ENCODE peak calls at places on chromosomes 5 and 9, in five cellular contexts. One of them, this sample, is unnamed.

GRCh38 chr5:108749130-108749861 is 1.6 kb downstream of the FER start:
- DNase-seq in lung: no peak
- DNase-seq in pancreas: no peak
- DNase-seq in suprapubic skin: no peak
- DNase-seq in GM12865: peak; percentile 41
- DNase-seq in this sample: no peak

GRCh38 chr5:40124367-40124766 is 555.3 kb upstream of the PTGER4 start:
- DNase-seq in lung: no peak
- DNase-seq in pancreas: no peak
- DNase-seq in suprapubic skin: no peak
- DNase-seq in GM12865: no peak
- DNase-seq in this sample: no peak

GRCh38 chr9:80787636-80788035 is 901.7 kb downstream of the TLE1 start:
- DNase-seq in lung: no peak
- DNase-seq in pancreas: no peak
- DNase-seq in suprapubic skin: no peak
- DNase-seq in GM12865: no peak
- DNase-seq in this sample: no peak

GRCh38 chr9:137369911-137370630 is 52.9 kb downstream of the EXD3 start:
- DNase-seq in lung: no peak
- DNase-seq in pancreas: no peak
- DNase-seq in suprapubic skin: peak; percentile 44
- DNase-seq in GM12865: no peak
- DNase-seq in this sample: no peak

GRCh38 chr5:159878988-159879471 is 37.3 kb upstream of the ADRA1B start:
- DNase-seq in lung: peak; percentile 59
- DNase-seq in pancreas: no peak
- DNase-seq in suprapubic skin: peak; percentile 83
- DNase-seq in GM12865: no peak
- DNase-seq in this sample: no peak

GRCh38 chr5:121158433-121158832 is 693.2 kb upstream of the FTMT start:
- DNase-seq in lung: no peak
- DNase-seq in pancreas: no peak
- DNase-seq in suprapubic skin: no peak
- DNase-seq in GM12865: no peak
- DNase-seq in this sample: no peak

GRCh38 chr5:10387690-10388089 is 34.2 kb downstream of the MARCHF6 start:
- DNase-seq in lung: no peak
- DNase-seq in pancreas: no peak
- DNase-seq in suprapubic skin: no peak
- DNase-seq in GM12865: no peak
- DNase-seq in this sample: no peak

GRCh38 chr9:129340427-129341196 is 162.6 kb upstream of the IER5L start:
- DNase-seq in lung: no peak
- DNase-seq in pancreas: no peak
- DNase-seq in suprapubic skin: no peak
- DNase-seq in GM12865: no peak
- DNase-seq in this sample: no peak

GRCh38 chr5:14414615-14415515 is 166.7 kb upstream of the OTULINL start:
- DNase-seq in lung: no peak
- DNase-seq in pancreas: no peak
- DNase-seq in suprapubic skin: no peak
- DNase-seq in GM12865: peak; percentile 84
- DNase-seq in this sample: no peak

GRCh38 chr9:137429546-137429890 is 6.3 kb downstream of the NOXA1 start:
- DNase-seq in lung: no peak
- DNase-seq in pancreas: no peak
- DNase-seq in suprapubic skin: peak; percentile 60
- DNase-seq in GM12865: no peak
- DNase-seq in this sample: no peak

GRCh38 chr9:96513622-96514021 is 63.7 kb downstream of the HABP4 start:
- DNase-seq in lung: no peak
- DNase-seq in pancreas: no peak
- DNase-seq in suprapubic skin: no peak
- DNase-seq in GM12865: no peak
- DNase-seq in this sample: no peak

GRCh38 chr5:56740000-56740399 is 75.3 kb upstream of the MAP3K1 start:
- DNase-seq in lung: no peak
- DNase-seq in pancreas: no peak
- DNase-seq in suprapubic skin: no peak
- DNase-seq in GM12865: no peak
- DNase-seq in this sample: no peak

GRCh38 chr9:101421653-101422065 is 13.9 kb downstream of the ALDOB start:
- DNase-seq in lung: peak; percentile 34
- DNase-seq in pancreas: peak; percentile 65
- DNase-seq in suprapubic skin: no peak
- DNase-seq in GM12865: no peak
- DNase-seq in this sample: no peak

GRCh38 chr9:95641591-95641990 is 124.8 kb upstream of the PTCH1 start:
- DNase-seq in lung: no peak
- DNase-seq in pancreas: no peak
- DNase-seq in suprapubic skin: no peak
- DNase-seq in GM12865: no peak
- DNase-seq in this sample: no peak

GRCh38 chr9:71655141-71655540 is 113.2 kb downstream of the CEMIP2 start:
- DNase-seq in lung: no peak
- DNase-seq in pancreas: no peak
- DNase-seq in suprapubic skin: no peak
- DNase-seq in GM12865: no peak
- DNase-seq in this sample: no peak

GRCh38 chr9:128723352-128723865 is 518 bp downstream of the ZDHHC12 start:
- DNase-seq in lung: no peak
- DNase-seq in pancreas: no peak
- DNase-seq in suprapubic skin: no peak
- DNase-seq in GM12865: no peak
- DNase-seq in this sample: peak; percentile 40

GRCh38 chr5:135192351-135192750 is 158.3 kb upstream of the PITX1 start:
- DNase-seq in lung: no peak
- DNase-seq in pancreas: no peak
- DNase-seq in suprapubic skin: no peak
- DNase-seq in GM12865: no peak
- DNase-seq in this sample: no peak

GRCh38 chr9:91516781-91517180 is 93.1 kb upstream of the NFIL3 start:
- DNase-seq in lung: no peak
- DNase-seq in pancreas: no peak
- DNase-seq in suprapubic skin: no peak
- DNase-seq in GM12865: no peak
- DNase-seq in this sample: no peak

GRCh38 chr9:132631280-132631679 is 38.5 kb downstream of the DDX31 start:
- DNase-seq in lung: no peak
- DNase-seq in pancreas: no peak
- DNase-seq in suprapubic skin: no peak
- DNase-seq in GM12865: no peak
- DNase-seq in this sample: no peak

GRCh38 chr9:130183133-130183762 is 11.0 kb downstream of the NCS1 start:
- DNase-seq in lung: no peak
- DNase-seq in pancreas: peak; percentile 57
- DNase-seq in suprapubic skin: no peak
- DNase-seq in GM12865: no peak
- DNase-seq in this sample: no peak

GRCh38 chr5:161804263-161804662 is 43.7 kb upstream of the GABRA1 start:
- DNase-seq in lung: no peak
- DNase-seq in pancreas: no peak
- DNase-seq in suprapubic skin: no peak
- DNase-seq in GM12865: no peak
- DNase-seq in this sample: no peak

GRCh38 chr5:90518666-90519065 is 10.7 kb downstream of the LYSMD3 start:
- DNase-seq in lung: no peak
- DNase-seq in pancreas: no peak
- DNase-seq in suprapubic skin: no peak
- DNase-seq in GM12865: no peak
- DNase-seq in this sample: no peak

GRCh38 chr5:141845371-141845821 is 32.8 kb downstream of the PCDH1 start:
- DNase-seq in lung: no peak
- DNase-seq in pancreas: no peak
- DNase-seq in suprapubic skin: no peak
- DNase-seq in GM12865: peak; percentile 13
- DNase-seq in this sample: no peak

GRCh38 chr5:110351451-110351850 is 375.0 kb downstream of the TMEM232 start:
- DNase-seq in lung: no peak
- DNase-seq in pancreas: no peak
- DNase-seq in suprapubic skin: no peak
- DNase-seq in GM12865: no peak
- DNase-seq in this sample: no peak

GRCh38 chr9:10876333-10876732 is 263.5 kb upstream of the PTPRD start:
- DNase-seq in lung: no peak
- DNase-seq in pancreas: no peak
- DNase-seq in suprapubic skin: no peak
- DNase-seq in GM12865: no peak
- DNase-seq in this sample: no peak

GRCh38 chr5:14668247-14668646 is 3.7 kb downstream of the OTULIN start:
- DNase-seq in lung: no peak
- DNase-seq in pancreas: no peak
- DNase-seq in suprapubic skin: no peak
- DNase-seq in GM12865: peak; percentile 76
- DNase-seq in this sample: no peak

GRCh38 chr9:88387733-88388202 is 476 bp upstream of the SPIN1 start:
- DNase-seq in lung: peak; percentile 43
- DNase-seq in pancreas: peak; percentile 58
- DNase-seq in suprapubic skin: peak; percentile 68
- DNase-seq in GM12865: peak; percentile 17
- DNase-seq in this sample: no peak

GRCh38 chr5:147369742-147370374 is 135.0 kb downstream of the STK32A start:
- DNase-seq in lung: no peak
- DNase-seq in pancreas: no peak
- DNase-seq in suprapubic skin: no peak
- DNase-seq in GM12865: no peak
- DNase-seq in this sample: no peak

GRCh38 chr5:170006016-170006415 is 25.7 kb upstream of the INSYN2B start:
- DNase-seq in lung: no peak
- DNase-seq in pancreas: no peak
- DNase-seq in suprapubic skin: no peak
- DNase-seq in GM12865: no peak
- DNase-seq in this sample: no peak

GRCh38 chr5:66595877-66596790 is at the start of gene MAST4:
- DNase-seq in lung: peak; percentile 94
- DNase-seq in pancreas: peak; percentile 94
- DNase-seq in suprapubic skin: peak; percentile 79
- DNase-seq in GM12865: peak; percentile 90
- DNase-seq in this sample: peak; percentile 54

GRCh38 chr9:752201-752600 is 89.3 kb upstream of the DMRT1 start:
- DNase-seq in lung: no peak
- DNase-seq in pancreas: no peak
- DNase-seq in suprapubic skin: no peak
- DNase-seq in GM12865: no peak
- DNase-seq in this sample: no peak

GRCh38 chr9:98532147-98532546 is 176.6 kb downstream of the GABBR2 start:
- DNase-seq in lung: peak; percentile 24
- DNase-seq in pancreas: no peak
- DNase-seq in suprapubic skin: no peak
- DNase-seq in GM12865: no peak
- DNase-seq in this sample: no peak

GRCh38 chr9:130590305-130590704 is 10.9 kb downstream of the FUBP3 start:
- DNase-seq in lung: no peak
- DNase-seq in pancreas: no peak
- DNase-seq in suprapubic skin: no peak
- DNase-seq in GM12865: no peak
- DNase-seq in this sample: no peak

GRCh38 chr9:133492061-133493021 is 13.4 kb upstream of the SLC2A6 start:
- DNase-seq in lung: no peak
- DNase-seq in pancreas: no peak
- DNase-seq in suprapubic skin: no peak
- DNase-seq in GM12865: no peak
- DNase-seq in this sample: no peak

GRCh38 chr5:64854855-64855254 is 86.1 kb downstream of the CWC27 start:
- DNase-seq in lung: no peak
- DNase-seq in pancreas: no peak
- DNase-seq in suprapubic skin: no peak
- DNase-seq in GM12865: no peak
- DNase-seq in this sample: no peak

GRCh38 chr5:103755974-103756373 is 193.4 kb upstream of the NUDT12 start:
- DNase-seq in lung: no peak
- DNase-seq in pancreas: no peak
- DNase-seq in suprapubic skin: no peak
- DNase-seq in GM12865: no peak
- DNase-seq in this sample: no peak

GRCh38 chr5:151770383-151771258 is 1.1 kb upstream of the G3BP1 start:
- DNase-seq in lung: peak; percentile 77
- DNase-seq in pancreas: peak; percentile 64
- DNase-seq in suprapubic skin: peak; percentile 92
- DNase-seq in GM12865: peak; percentile 91
- DNase-seq in this sample: peak; percentile 64

DNA sequence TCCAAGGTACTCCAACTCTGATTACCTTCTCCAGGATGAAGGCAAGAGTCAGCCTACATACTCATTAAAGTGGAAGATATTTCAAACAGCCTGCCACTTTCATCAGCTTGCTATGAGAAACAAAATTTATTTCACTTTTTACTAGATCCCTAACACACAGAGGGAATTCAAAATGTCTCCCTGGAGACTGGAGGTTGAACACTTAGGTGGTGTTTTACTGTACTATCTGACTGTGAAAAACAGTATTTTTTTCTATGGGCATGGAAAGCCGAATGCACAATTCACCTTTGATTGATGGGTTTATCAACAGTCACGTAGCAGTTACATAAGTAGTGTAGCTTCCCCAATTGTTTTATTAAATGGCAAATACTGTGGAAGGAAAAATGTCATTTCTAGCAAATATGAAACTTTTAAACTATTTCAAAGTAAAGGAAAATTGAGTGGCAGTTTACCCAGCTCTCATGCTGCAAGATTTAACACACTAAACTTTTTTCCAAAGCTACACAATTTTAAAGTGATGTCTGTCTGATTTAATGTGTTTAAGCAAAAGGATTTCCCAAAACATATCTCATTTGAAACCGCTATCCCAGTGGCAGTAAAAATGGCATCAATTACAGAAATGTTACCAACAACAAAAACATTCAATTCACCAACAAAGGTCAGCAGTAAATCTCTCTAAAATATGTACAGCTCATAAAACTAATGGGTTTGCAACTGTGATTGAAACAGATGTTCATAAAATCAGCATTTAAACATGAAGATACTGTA is 125.0 kb upstream of the TLE4 start:
- DNase-seq in lung: no peak
- DNase-seq in pancreas: no peak
- DNase-seq in suprapubic skin: no peak
- DNase-seq in GM12865: no peak
- DNase-seq in this sample: no peak
- TF ChIP-seq CTCF in lung: no peak
- TF ChIP-seq CTCF in pancreas: no peak
- TF ChIP-seq CTCF in suprapubic skin: no peak
- TF ChIP-seq CTCF in GM12865: no peak
- TF ChIP-seq CTCF in this sample: no peak

GRCh38 chr5:21419383-21419782 is 1431.4 kb upstream of the CDH18 start:
- DNase-seq in lung: no peak
- DNase-seq in pancreas: no peak
- DNase-seq in suprapubic skin: no peak
- DNase-seq in GM12865: no peak
- DNase-seq in this sample: no peak
- TF ChIP-seq CTCF in lung: no peak
- TF ChIP-seq CTCF in pancreas: no peak
- TF ChIP-seq CTCF in suprapubic skin: no peak
- TF ChIP-seq CTCF in GM12865: no peak
- TF ChIP-seq CTCF in this sample: no peak

GRCh38 chr9:23088932-23089364 is 642.3 kb downstream of the DMRTA1 start:
- DNase-seq in lung: no peak
- DNase-seq in pancreas: no peak
- DNase-seq in suprapubic skin: no peak
- DNase-seq in GM12865: peak; percentile 1
- DNase-seq in this sample: no peak
- TF ChIP-seq CTCF in lung: no peak
- TF ChIP-seq CTCF in pancreas: no peak
- TF ChIP-seq CTCF in suprapubic skin: no peak
- TF ChIP-seq CTCF in GM12865: peak; percentile 25
- TF ChIP-seq CTCF in this sample: no peak

GRCh38 chr9:22228542-22228941 is 218.1 kb upstream of the DMRTA1 start:
- DNase-seq in lung: no peak
- DNase-seq in pancreas: no peak
- DNase-seq in suprapubic skin: no peak
- DNase-seq in GM12865: no peak
- DNase-seq in this sample: no peak
- TF ChIP-seq CTCF in lung: no peak
- TF ChIP-seq CTCF in pancreas: no peak
- TF ChIP-seq CTCF in suprapubic skin: no peak
- TF ChIP-seq CTCF in GM12865: no peak
- TF ChIP-seq CTCF in this sample: peak; percentile 36